ENCODE peak calls at places on chromosomes 2 and 18, in five cellular contexts. One of them, this sample, is unnamed.

GRCh38 chr2:9310390-9310789 is 103.8 kb downstream of the ASAP2 start:
- DNase-seq in uterus: peak; percentile 70
- DNase-seq in heart right ventricle: peak; percentile 67
- DNase-seq in cardiac muscle cell: no peak
- DNase-seq in adrenal gland: peak; percentile 46
- DNase-seq in this sample: peak; percentile 75

GRCh38 chr2:58562281-58562680 is 321.2 kb upstream of the FANCL start:
- DNase-seq in uterus: no peak
- DNase-seq in heart right ventricle: no peak
- DNase-seq in cardiac muscle cell: no peak
- DNase-seq in adrenal gland: no peak
- DNase-seq in this sample: no peak

GRCh38 chr18:44594779-44595467 is 85.8 kb upstream of the SETBP1 start:
- DNase-seq in uterus: no peak
- DNase-seq in heart right ventricle: peak; percentile 13
- DNase-seq in cardiac muscle cell: peak; percentile 40
- DNase-seq in adrenal gland: no peak
- DNase-seq in this sample: no peak

GRCh38 chr2:175734679-175735078 is 267.4 kb downstream of the LNPK start:
- DNase-seq in uterus: no peak
- DNase-seq in heart right ventricle: no peak
- DNase-seq in cardiac muscle cell: no peak
- DNase-seq in adrenal gland: no peak
- DNase-seq in this sample: peak; percentile 41

GRCh38 chr18:48158721-48159120 is 228.3 kb upstream of the SMAD2 start:
- DNase-seq in uterus: no peak
- DNase-seq in heart right ventricle: no peak
- DNase-seq in cardiac muscle cell: no peak
- DNase-seq in adrenal gland: no peak
- DNase-seq in this sample: no peak

GRCh38 chr2:65545818-65546217 is 113.4 kb upstream of the SPRED2 start:
- DNase-seq in uterus: no peak
- DNase-seq in heart right ventricle: peak; percentile 42
- DNase-seq in cardiac muscle cell: no peak
- DNase-seq in adrenal gland: no peak
- DNase-seq in this sample: no peak

GRCh38 chr2:230893881-230894781 is 29.4 kb downstream of the ITM2C start:
- DNase-seq in uterus: peak; percentile 5
- DNase-seq in heart right ventricle: no peak
- DNase-seq in cardiac muscle cell: no peak
- DNase-seq in adrenal gland: no peak
- DNase-seq in this sample: no peak

GRCh38 chr2:237626813-237627451 is 455 bp upstream of the LRRFIP1 start:
- DNase-seq in uterus: peak; percentile 36
- DNase-seq in heart right ventricle: no peak
- DNase-seq in cardiac muscle cell: no peak
- DNase-seq in adrenal gland: peak; percentile 11
- DNase-seq in this sample: peak; percentile 61

GRCh38 chr2:115160523-115161521 is 718.4 kb downstream of the DPP10 start:
- DNase-seq in uterus: no peak
- DNase-seq in heart right ventricle: no peak
- DNase-seq in cardiac muscle cell: peak; percentile 70
- DNase-seq in adrenal gland: peak; percentile 63
- DNase-seq in this sample: peak; percentile 43

GRCh38 chr2:124323321-124323720 is 298.2 kb downstream of the CNTNAP5 start:
- DNase-seq in uterus: no peak
- DNase-seq in heart right ventricle: no peak
- DNase-seq in cardiac muscle cell: no peak
- DNase-seq in adrenal gland: no peak
- DNase-seq in this sample: no peak

GRCh38 chr2:234958311-234958710 is 6.5 kb downstream of the SH3BP4 start:
- DNase-seq in uterus: no peak
- DNase-seq in heart right ventricle: no peak
- DNase-seq in cardiac muscle cell: no peak
- DNase-seq in adrenal gland: no peak
- DNase-seq in this sample: no peak

GRCh38 chr2:148756292-148756975 is 111.9 kb downstream of the EPC2 start:
- DNase-seq in uterus: no peak
- DNase-seq in heart right ventricle: no peak
- DNase-seq in cardiac muscle cell: no peak
- DNase-seq in adrenal gland: no peak
- DNase-seq in this sample: no peak

GRCh38 chr2:197878792-197879191 is 74.4 kb downstream of the PLCL1 start:
- DNase-seq in uterus: no peak
- DNase-seq in heart right ventricle: no peak
- DNase-seq in cardiac muscle cell: no peak
- DNase-seq in adrenal gland: no peak
- DNase-seq in this sample: no peak

GRCh38 chr18:37299471-37300304 is 265.9 kb downstream of the CELF4 start:
- DNase-seq in uterus: peak; percentile 93
- DNase-seq in heart right ventricle: peak; percentile 85
- DNase-seq in cardiac muscle cell: peak; percentile 48
- DNase-seq in adrenal gland: peak; percentile 92
- DNase-seq in this sample: peak; percentile 94

GRCh38 chr2:47767880-47768609 is 14.9 kb upstream of the MSH6 start:
- DNase-seq in uterus: peak; percentile 71
- DNase-seq in heart right ventricle: peak; percentile 57
- DNase-seq in cardiac muscle cell: peak; percentile 76
- DNase-seq in adrenal gland: peak; percentile 67
- DNase-seq in this sample: peak; percentile 88

GRCh38 chr18:26335139-26335933 is 109.1 kb downstream of the TAF4B start:
- DNase-seq in uterus: no peak
- DNase-seq in heart right ventricle: no peak
- DNase-seq in cardiac muscle cell: peak; percentile 5
- DNase-seq in adrenal gland: peak; percentile 21
- DNase-seq in this sample: no peak

GRCh38 chr2:165056585-165056984 is 101.3 kb upstream of the SLC38A11 start:
- DNase-seq in uterus: no peak
- DNase-seq in heart right ventricle: no peak
- DNase-seq in cardiac muscle cell: no peak
- DNase-seq in adrenal gland: no peak
- DNase-seq in this sample: no peak

GRCh38 chr18:63206433-63207153 is 113.0 kb downstream of the BCL2 start:
- DNase-seq in uterus: no peak
- DNase-seq in heart right ventricle: no peak
- DNase-seq in cardiac muscle cell: no peak
- DNase-seq in adrenal gland: no peak
- DNase-seq in this sample: no peak

DNA sequence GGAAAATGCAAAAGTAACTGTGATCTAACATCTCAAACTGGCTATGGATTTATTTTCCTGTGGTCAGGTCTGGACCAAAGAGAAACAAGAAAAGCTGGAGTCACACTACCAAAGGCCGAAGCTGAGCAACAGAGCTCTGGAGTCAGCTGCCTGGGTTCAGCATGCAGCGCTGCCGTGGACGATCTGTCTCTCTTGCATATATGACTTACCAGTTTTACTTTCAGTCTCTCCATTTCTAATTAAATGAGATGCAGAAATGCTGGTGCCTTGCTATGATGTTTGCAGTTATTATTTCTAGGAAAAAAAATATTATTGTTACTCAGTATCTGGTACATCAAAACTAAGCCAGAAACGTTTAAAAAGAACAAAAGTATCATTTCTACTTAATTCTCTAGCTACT is 813.2 kb downstream of the RNF144A start:
- DNase-seq in uterus: no peak
- DNase-seq in heart right ventricle: no peak
- DNase-seq in cardiac muscle cell: no peak
- DNase-seq in adrenal gland: no peak
- DNase-seq in this sample: no peak
- H3K27me3 ChIP-seq in uterus: no peaks in the 10 kb centered on the region
- H3K27me3 ChIP-seq in heart right ventricle: no peaks in the 10 kb centered on the region
- H3K27me3 ChIP-seq in cardiac muscle cell: no peaks in the 10 kb centered on the region
- H3K27me3 ChIP-seq in adrenal gland: no peaks in the 10 kb centered on the region
- H3K27me3 ChIP-seq in this sample: no peaks in the 10 kb centered on the region

DNA sequence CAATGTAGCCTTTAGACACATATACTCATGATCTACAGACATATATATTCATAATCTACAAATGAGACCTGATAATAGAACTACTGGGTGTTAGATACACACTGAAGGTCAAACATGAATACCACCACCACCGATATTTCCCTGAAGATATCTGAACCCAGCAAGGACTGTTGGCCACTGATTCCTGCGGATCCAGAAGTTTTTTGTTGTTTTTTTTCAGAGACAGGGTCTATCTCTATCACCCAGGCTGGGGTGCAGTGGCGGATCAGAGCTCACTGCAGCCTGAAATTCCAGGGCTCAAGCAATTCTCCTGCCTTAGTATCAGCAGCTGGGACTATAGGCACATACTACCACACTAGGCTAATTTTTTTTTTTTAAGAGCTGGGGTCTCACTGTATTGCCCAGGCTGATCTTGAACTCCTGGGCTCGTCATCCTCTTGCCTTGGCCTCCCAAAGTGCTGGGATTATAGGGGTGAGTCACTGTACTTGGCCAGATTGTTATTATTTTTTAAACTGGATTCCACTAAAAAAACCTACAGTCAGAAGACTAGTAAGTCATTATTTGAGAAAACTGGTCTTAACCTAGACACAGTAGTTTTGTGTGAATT is 1.8 kb downstream of the METTL5 start:
- DNase-seq in uterus: no peak
- DNase-seq in heart right ventricle: no peak
- DNase-seq in cardiac muscle cell: no peak
- DNase-seq in adrenal gland: no peak
- DNase-seq in this sample: no peak
- H3K4me3 ChIP-seq in uterus: no peak overlapping the region
- H3K4me3 ChIP-seq in heart right ventricle: no peak overlapping the region
- H3K4me3 ChIP-seq in cardiac muscle cell: peak overlapping the region; percentile 68
- H3K4me3 ChIP-seq in adrenal gland: peak overlapping the region; percentile 68
- H3K4me3 ChIP-seq in this sample: no peak overlapping the region

GRCh38 chr2:222271854-222272253 is 26.9 kb downstream of the PAX3 start:
- DNase-seq in uterus: no peak
- DNase-seq in heart right ventricle: no peak
- DNase-seq in cardiac muscle cell: no peak
- DNase-seq in adrenal gland: no peak
- DNase-seq in this sample: no peak
- H3K27me3 ChIP-seq in uterus: peaks cover 5% of the 10 kb centered on the region
- H3K27me3 ChIP-seq in heart right ventricle: peaks cover 69% of the 10 kb centered on the region
- H3K27me3 ChIP-seq in cardiac muscle cell: no peaks in the 10 kb centered on the region
- H3K27me3 ChIP-seq in adrenal gland: peaks cover 22% of the 10 kb centered on the region
- H3K27me3 ChIP-seq in this sample: peaks cover 3% of the 10 kb centered on the region

GRCh38 chr2:239805043-239805329 is 220.2 kb downstream of the NDUFA10 start:
- DNase-seq in uterus: no peak
- DNase-seq in heart right ventricle: no peak
- DNase-seq in cardiac muscle cell: no peak
- DNase-seq in adrenal gland: no peak
- DNase-seq in this sample: no peak

GRCh38 chr2:239805414-239805813 is 219.7 kb downstream of the NDUFA10 start:
- DNase-seq in uterus: no peak
- DNase-seq in heart right ventricle: no peak
- DNase-seq in cardiac muscle cell: no peak
- DNase-seq in adrenal gland: no peak
- DNase-seq in this sample: no peak

GRCh38 chr2:239807568-239807967 is 217.6 kb downstream of the NDUFA10 start:
- DNase-seq in uterus: no peak
- DNase-seq in heart right ventricle: no peak
- DNase-seq in cardiac muscle cell: no peak
- DNase-seq in adrenal gland: no peak
- DNase-seq in this sample: no peak

GRCh38 chr2:239806758-239807434 is 218.2 kb downstream of the NDUFA10 start:
- DNase-seq in uterus: no peak
- DNase-seq in heart right ventricle: no peak
- DNase-seq in cardiac muscle cell: no peak
- DNase-seq in adrenal gland: no peak
- DNase-seq in this sample: no peak

GRCh38 chr2:239806276-239806675 is 218.9 kb downstream of the NDUFA10 start:
- DNase-seq in uterus: no peak
- DNase-seq in heart right ventricle: no peak
- DNase-seq in cardiac muscle cell: no peak
- DNase-seq in adrenal gland: no peak
- DNase-seq in this sample: peak; percentile 10
- H3K4me3 ChIP-seq in uterus: no peak overlapping the region
- H3K4me3 ChIP-seq in heart right ventricle: no peak overlapping the region
- H3K4me3 ChIP-seq in cardiac muscle cell: no peak overlapping the region
- H3K4me3 ChIP-seq in adrenal gland: no peak overlapping the region
- H3K4me3 ChIP-seq in this sample: no peak overlapping the region

DNA sequence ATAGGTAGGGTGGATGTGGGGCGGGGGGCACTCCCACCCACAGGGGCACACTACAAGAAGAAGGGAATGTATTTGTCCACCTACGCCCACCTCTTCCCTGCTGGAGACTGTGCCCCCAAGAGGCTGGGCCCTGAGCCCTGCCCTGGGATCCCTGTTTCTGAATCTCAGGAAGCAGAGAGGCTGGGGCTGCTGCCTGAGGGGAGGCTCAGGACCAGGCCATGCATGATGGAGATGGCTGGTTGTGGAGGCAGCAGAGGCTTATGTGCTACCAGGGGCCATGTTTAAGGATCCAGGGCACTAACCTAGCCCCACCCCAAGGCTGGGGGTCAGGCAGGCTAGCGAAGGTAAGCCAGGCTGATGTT is 81.1 kb upstream of the OTOF start:
- DNase-seq in uterus: no peak
- DNase-seq in heart right ventricle: no peak
- DNase-seq in cardiac muscle cell: no peak
- DNase-seq in adrenal gland: no peak
- DNase-seq in this sample: no peak
- H3K27me3 ChIP-seq in uterus: peaks cover 3% of the 10 kb centered on the region
- H3K27me3 ChIP-seq in heart right ventricle: peaks cover 80% of the 10 kb centered on the region
- H3K27me3 ChIP-seq in cardiac muscle cell: peaks cover 54% of the 10 kb centered on the region
- H3K27me3 ChIP-seq in adrenal gland: peaks cover 23% of the 10 kb centered on the region
- H3K27me3 ChIP-seq in this sample: no peaks in the 10 kb centered on the region

GRCh38 chr18:834086-834720 is 22.2 kb upstream of the YES1 start:
- DNase-seq in uterus: no peak
- DNase-seq in heart right ventricle: no peak
- DNase-seq in cardiac muscle cell: no peak
- DNase-seq in adrenal gland: no peak
- DNase-seq in this sample: no peak
- H3K4me3 ChIP-seq in uterus: no peak overlapping the region
- H3K4me3 ChIP-seq in heart right ventricle: no peak overlapping the region
- H3K4me3 ChIP-seq in cardiac muscle cell: no peak overlapping the region
- H3K4me3 ChIP-seq in adrenal gland: no peak overlapping the region
- H3K4me3 ChIP-seq in this sample: no peak overlapping the region